ENCODE peak calls at places on chromosomes 3 and 15, in six cellular contexts. J is heart right ventricle; I is endothelial cell; R is AG09309; Q is stimulated activated CD4-positive, alpha-beta T cell treated with anti-CD3 and anti-CD28 coated beads, TNF-alpha, amount 100 ng/mL, for 1 hour; G is nephron progenitor cell. Y is an unnamed sample.

GRCh38 chr3:141275973-141276372 is 44.3 kb downstream of the PXYLP1 start:
- DNase-seq in R (no peak), I (no peak), J (no peak), Q (no peak), G (no peak), Y (no peak)

GRCh38 chr15:80105193-80105984 is 45.9 kb downstream of the ZFAND6 start:
- DNase-seq in R (peak; percentile 55), J (no peak), G (no peak), I (no peak), Q (no peak), Y (no peak)

GRCh38 chr3:184845819-184846218 is 33.9 kb downstream of the VPS8 start:
- DNase-seq in Q (no peak), J (no peak), I (no peak), R (no peak), G (no peak), Y (no peak)

GRCh38 chr15:39756806-39757522 is 25.7 kb downstream of the FSIP1 start:
- DNase-seq in R (peak; percentile 55), Q (no peak), J (peak; percentile 16), I (peak; percentile 8), G (peak; percentile 23), Y (no peak)

GRCh38 chr3:85316252-85316651 is 357.5 kb downstream of the CADM2 start:
- DNase-seq in I (no peak), R (no peak), J (no peak), Q (no peak), G (no peak), Y (no peak)

GRCh38 chr3:184795493-184796198 is 16.3 kb upstream of the VPS8 start:
- DNase-seq in Q (no peak), J (no peak), R (no peak), G (peak; percentile 69), I (no peak), Y (no peak)

GRCh38 chr3:197820550-197821335 is 29.7 kb downstream of the LRCH3 start:
- DNase-seq in Q (no peak), R (no peak), G (peak; percentile 13), I (no peak), J (no peak), Y (no peak)

GRCh38 chr3:27093771-27094170 is 275.4 kb downstream of the NEK10 start:
- DNase-seq in G (no peak), R (no peak), Q (no peak), I (no peak), J (no peak), Y (no peak)

GRCh38 chr3:45333549-45333948 is 54.8 kb upstream of the LARS2 start:
- DNase-seq in J (no peak), G (no peak), I (no peak), Q (no peak), R (no peak), Y (no peak)

GRCh38 chr15:69628256-69629093 is 175.9 kb downstream of the RPLP1 start:
- DNase-seq in R (no peak), G (no peak), Q (no peak), J (no peak), I (no peak), Y (no peak)

GRCh38 chr15:28942046-28942445 is 56.3 kb downstream of the APBA2 start:
- DNase-seq in R (no peak), Q (peak; percentile 19), I (no peak), J (no peak), G (no peak), Y (no peak)

GRCh38 chr3:50268703-50269451 is at the start of gene SEMA3B:
- DNase-seq in Q (no peak), R (no peak), G (peak; percentile 48), J (peak; percentile 68), I (no peak), Y (no peak)

GRCh38 chr15:44035781-44036699 is 159.0 kb downstream of the FRMD5 start:
- DNase-seq in R (no peak), G (no peak), Q (no peak), J (no peak), I (no peak), Y (no peak)

GRCh38 chr15:75669191-75669878 is 21.6 kb downstream of the SNX33 start:
- DNase-seq in J (no peak), I (no peak), Q (no peak), G (no peak), R (no peak), Y (no peak)

GRCh38 chr3:94716326-94717018 is 653.6 kb downstream of the NSUN3 start:
- DNase-seq in I (no peak), J (no peak), R (no peak), G (no peak), Q (no peak), Y (peak; percentile 9)

GRCh38 chr3:152720941-152721718 is 113.8 kb upstream of the P2RY1 start:
- DNase-seq in I (no peak), G (no peak), R (no peak), Q (no peak), J (no peak), Y (no peak)

GRCh38 chr3:128155614-128156360 is 2.5 kb downstream of the EEFSEC start:
- DNase-seq in Q (no peak), G (no peak), I (no peak), J (peak; percentile 37), R (no peak), Y (no peak)

GRCh38 chr15:47374222-47374621 is 343.1 kb upstream of the SEMA6D start:
- DNase-seq in G (no peak), J (no peak), Q (no peak), I (peak; percentile 5), R (no peak), Y (peak; percentile 20)

GRCh38 chr15:67145710-67146109 is 80.3 kb downstream of the SMAD3 start:
- DNase-seq in R (no peak), J (no peak), I (no peak), Q (no peak), G (no peak), Y (no peak)

GRCh38 chr15:88920186-88920891 is 7.2 kb upstream of the MFGE8 start:
- DNase-seq in J (no peak), Q (no peak), R (peak; percentile 51), G (no peak), I (no peak), Y (no peak)

GRCh38 chr15:73079570-73079969 is 27.3 kb downstream of the NEO1 start:
- DNase-seq in G (no peak), R (no peak), Q (no peak), J (no peak), I (no peak), Y (no peak)

GRCh38 chr15:36468746-36469145 is 110.7 kb upstream of the CDIN1 start:
- DNase-seq in I (no peak), J (no peak), Q (no peak), R (peak; percentile 78), G (no peak), Y (no peak)

GRCh38 chr3:127711021-127711420 is 38.3 kb downstream of the ABTB1 start:
- DNase-seq in Q (no peak), G (no peak), J (no peak), I (no peak), R (no peak), Y (no peak)

GRCh38 chr3:197802505-197803459 is 11.7 kb downstream of the LRCH3 start:
- DNase-seq in I (no peak), R (no peak), Q (no peak), J (no peak), G (no peak), Y (no peak)

GRCh38 chr3:151806838-151807237 is 7.1 kb upstream of the AADAC start:
- DNase-seq in Q (no peak), I (no peak), J (no peak), G (no peak), R (no peak), Y (no peak)

GRCh38 chr15:91465696-91466095 is 365.6 kb downstream of the SV2B start:
- DNase-seq in J (no peak), G (no peak), R (no peak), I (no peak), Q (no peak), Y (no peak)

GRCh38 chr3:182305881-182306665 is 487.2 kb upstream of the ATP11B start:
- DNase-seq in Q (no peak), G (no peak), R (no peak), I (no peak), J (no peak), Y (no peak)

GRCh38 chr15:53512029-53512428 is 247.4 kb downstream of the WDR72 start:
- DNase-seq in I (no peak), Q (no peak), R (no peak), G (no peak), J (no peak), Y (no peak)

GRCh38 chr3:188929138-188929537 is 242.6 kb upstream of the TPRG1 start:
- DNase-seq in J (no peak), R (no peak), G (no peak), I (no peak), Q (no peak), Y (no peak)

Y was measured in WTC11.